ENCODE peak calls at places on chromosomes 16 and 17, in six cellular contexts. J is NCI-H2081, W is GM23338, M is pancreas, K is HEK293T, H is K562. A is an unnamed sample.

GRCh38 chr16:27238016-27238587 is 30.5 kb downstream of the NSMCE1 start:
- DNase-seq in J (no peak), W (no peak), M (no peak), K (no peak), H (peak), A (no peak)

GRCh38 chr16:88619859-88620655 is 18.3 kb upstream of the IL17C start:
- DNase-seq in J (no peak), W (no peak), M (no peak), K (no peak), H (no peak), A (no peak)

GRCh38 chr17:39669897-39670735 is 1.9 kb downstream of the PNMT start:
- DNase-seq in J (no peak), W (no peak), M (no peak), K (no peak), H (no peak), A (no peak)

GRCh38 chr17:73231363-73231762 is 30.3 kb downstream of the CPSF4L start:
- DNase-seq in J (peak), W (peak), M (peak), K (peak), H (peak), A (no peak)

GRCh38 chr17:57881143-57881542 is 31.3 kb upstream of the MRPS23 start:
- DNase-seq in J (no peak), W (peak), M (no peak), K (no peak), H (no peak), A (no peak)

GRCh38 chr17:54754560-54754959 is 146.1 kb upstream of the TOM1L1 start:
- DNase-seq in J (peak), W (peak), M (no peak), K (peak), H (peak), A (peak)

GRCh38 chr17:78125138-78125913 is 3.2 kb downstream of the TMC6 start:
- DNase-seq in J (no peak), W (no peak), M (no peak), K (no peak), H (no peak), A (no peak)

GRCh38 chr16:86383488-86384262 is 126.7 kb upstream of the FOXF1 start:
- DNase-seq in J (no peak), W (no peak), M (no peak), K (no peak), H (peak), A (no peak)

GRCh38 chr16:11329080-11329491 is 16.2 kb upstream of the RMI2 start:
- DNase-seq in J (no peak), W (peak), M (no peak), K (no peak), H (no peak), A (no peak)

GRCh38 chr17:81608082-81608481 is 28.8 kb downstream of the NPLOC4 start:
- DNase-seq in J (no peak), W (no peak), M (no peak), K (no peak), H (no peak), A (no peak)

GRCh38 chr17:48944519-48945260 is at the start of gene SNF8:
- DNase-seq in J (peak), W (peak), M (peak), K (peak), H (peak), A (peak)

GRCh38 chr16:16982614-16983013 is 488.1 kb downstream of the XYLT1 start:
- DNase-seq in J (no peak), W (no peak), M (no peak), K (no peak), H (peak), A (no peak)

GRCh38 chr16:15576960-15577958 is 65.7 kb downstream of the MARF1 start:
- DNase-seq in J (peak), W (no peak), M (no peak), K (no peak), H (peak), A (no peak)

GRCh38 chr17:76469991-76470739 is 2.8 kb downstream of the AANAT start:
- DNase-seq in J (no peak), W (no peak), M (no peak), K (no peak), H (no peak), A (no peak)

GRCh38 chr16:66904846-66905632 is 13.6 kb downstream of the CDH16 start:
- DNase-seq in J (no peak), W (no peak), M (no peak), K (no peak), H (no peak), A (no peak)

GRCh38 chr17:6539871-6540270 is 16.5 kb downstream of the PITPNM3 start:
- DNase-seq in J (no peak), W (no peak), M (no peak), K (no peak), H (no peak), A (no peak)

GRCh38 chr16:30767767-30768465 is 5.8 kb downstream of the RNF40 start:
- DNase-seq in J (no peak), W (no peak), M (no peak), K (no peak), H (no peak), A (no peak)

GRCh38 chr17:6660765-6661463 is 9.4 kb downstream of the C17orf100 start:
- DNase-seq in J (no peak), W (no peak), M (no peak), K (no peak), H (no peak), A (no peak)

GRCh38 chr16:27649021-27649420 is 99.1 kb downstream of the KATNIP start:
- DNase-seq in J (no peak), W (no peak), M (no peak), K (no peak), H (no peak), A (no peak)

GRCh38 chr16:26816885-26817571 is 249.7 kb upstream of the C16orf82 start:
- DNase-seq in J (no peak), W (no peak), M (no peak), K (no peak), H (peak), A (no peak)

GRCh38 chr17:40809721-40810421 is 10.1 kb upstream of the KRT28 start:
- DNase-seq in J (no peak), W (no peak), M (no peak), K (no peak), H (no peak), A (no peak)

GRCh38 chr17:44097110-44097810 is 26.2 kb downstream of the HDAC5 start:
- DNase-seq in J (no peak), W (no peak), M (no peak), K (no peak), H (peak), A (peak)

GRCh38 chr17:38922538-38923291 is 2.7 kb upstream of the LASP1NB start:
- DNase-seq in J (peak), W (peak), M (peak), K (no peak), H (no peak), A (no peak)

GRCh38 chr16:69481901-69482341 is 57.5 kb downstream of the CYB5B start:
- DNase-seq in J (no peak), W (peak), M (peak), K (no peak), H (peak), A (no peak)

GRCh38 chr17:82204831-82205719 is 7.6 kb downstream of the CCDC57 start:
- DNase-seq in J (peak), W (no peak), M (peak), K (no peak), H (no peak), A (peak)

GRCh38 chr17:45148183-45149036 is at the start of gene HEXIM1:
- DNase-seq in J (peak), W (peak), M (peak), K (peak), H (peak), A (peak)

GRCh38 chr17:62827722-62828498 is 19.8 kb upstream of the MARCHF10 start:
- DNase-seq in J (no peak), W (no peak), M (no peak), K (no peak), H (no peak), A (no peak)

GRCh38 chr17:13544292-13544691 is 57.4 kb downstream of the HS3ST3A1 start:
- DNase-seq in J (no peak), W (no peak), M (no peak), K (no peak), H (no peak), A (peak)

GRCh38 chr16:57911711-57912110 is 59.2 kb downstream of the CNGB1 start:
- DNase-seq in J (no peak), W (no peak), M (no peak), K (no peak), H (no peak), A (no peak)

GRCh38 chr16:69309316-69309715 is 1.8 kb upstream of the VPS4A start:
- DNase-seq in J (no peak), W (peak), M (peak), K (no peak), H (no peak), A (no peak)

A was measured in WERI-Rb-1.